ENCODE peak calls at places on chromosomes 6 and 20, in four cellular contexts. Q is T follicular helper cell, S is NCI-H1694, B is NCI-H460. P is an unnamed sample.
A peak's percentile ranks its signal among the peaks of the same experiment; 100 is the strongest.

GRCh38 chr6:112342511-112342910 is 4.6 kb upstream of the RFPL4B start:
- DNase-seq in Q (no peak), S (no peak), B (no peak), P (no peak)

GRCh38 chr6:90429713-90430112 is 133.1 kb upstream of the BACH2 start:
- DNase-seq in Q (no peak), S (no peak), B (no peak), P (no peak)

GRCh38 chr6:143490775-143491174 is 20.7 kb downstream of the FUCA2 start:
- DNase-seq in Q (no peak), S (no peak), B (no peak), P (no peak)

GRCh38 chr20:25273046-25273445 is 25.2 kb downstream of the PYGB start:
- DNase-seq in Q (no peak), S (peak; percentile 50), B (no peak), P (no peak)

GRCh38 chr20:20207291-20207690 is 155.0 kb downstream of the CFAP61 start:
- DNase-seq in Q (no peak), S (no peak), B (no peak), P (no peak)

GRCh38 chr20:51497542-51498467 is 44.7 kb downstream of the NFATC2 start:
- DNase-seq in Q (peak; percentile 22), S (no peak), B (no peak), P (no peak)

GRCh38 chr20:41149679-41150131 is 12.4 kb downstream of the PLCG1 start:
- DNase-seq in Q (no peak), S (no peak), B (no peak), P (no peak)

GRCh38 chr20:341682-342081 is 5.2 kb upstream of the NRSN2 start:
- DNase-seq in Q (no peak), S (no peak), B (peak; percentile 83), P (no peak)

GRCh38 chr6:22236626-22237414 is 60.0 kb downstream of the PRL start:
- DNase-seq in Q (no peak), S (no peak), B (no peak), P (no peak)

GRCh38 chr6:132063738-132064137 is 112.6 kb upstream of the CCN2 start:
- DNase-seq in Q (no peak), S (no peak), B (no peak), P (no peak)

P was measured in cortex of kidney.